ENCODE peak calls at places on chromosome X, in five cellular contexts. S is AG10803, Y is mammary epithelial cell, J is cardiac muscle cell, O is lower leg skin. M is an unnamed sample.

GRCh38 chrX:39992300-39992699 is 105.5 kb downstream of the BCOR start:
- DNase-seq in S (no peak), Y (no peak), J (no peak), O (no peak), M (no peak)

GRCh38 chrX:19670854-19671620 is 155.7 kb upstream of the MAP3K15 start:
- DNase-seq in S (peak), Y (peak), J (no peak), O (no peak), M (peak)

GRCh38 chrX:107712231-107713204 is 63.1 kb downstream of the TSC22D3 start:
- DNase-seq in S (peak), Y (peak), J (no peak), O (peak), M (no peak)

GRCh38 chrX:18360867-18361266 is 6.4 kb upstream of the SCML2 start:
- DNase-seq in S (peak), Y (peak), J (no peak), O (no peak), M (no peak)

GRCh38 chrX:2892816-2893215 is 36.3 kb downstream of the ARSD start:
- DNase-seq in S (no peak), Y (no peak), J (no peak), O (no peak), M (no peak)

GRCh38 chrX:137575596-137576255 is 9.8 kb downstream of the ZIC3 start:
- DNase-seq in S (no peak), Y (no peak), J (no peak), O (no peak), M (no peak)

GRCh38 chrX:19059063-19059462 is 63.2 kb downstream of the ADGRG2 start:
- DNase-seq in S (no peak), Y (no peak), J (no peak), O (no peak), M (no peak)

GRCh38 chrX:44308869-44309268 is 34.6 kb downstream of the EFHC2 start:
- DNase-seq in S (no peak), Y (no peak), J (no peak), O (no peak), M (no peak)

GRCh38 chrX:29145316-29145715 is 558.1 kb downstream of the IL1RAPL1 start:
- DNase-seq in S (no peak), Y (no peak), J (no peak), O (no peak), M (no peak)

GRCh38 chrX:33725556-33726232 is 406.4 kb downstream of the FAM47A start:
- DNase-seq in S (no peak), Y (peak), J (peak), O (no peak), M (no peak)

GRCh38 chrX:21398424-21398823 is 24.2 kb downstream of the CNKSR2 start:
- DNase-seq in S (no peak), Y (no peak), J (no peak), O (no peak), M (no peak)

GRCh38 chrX:39115166-39115565 is 313.9 kb downstream of the MID1IP1 start:
- DNase-seq in S (no peak), Y (peak), J (no peak), O (no peak), M (no peak)

GRCh38 chrX:18537524-18537923 is 112.1 kb downstream of the CDKL5 start:
- DNase-seq in S (no peak), Y (no peak), J (no peak), O (no peak), M (no peak)

GRCh38 chrX:13764765-13765164 is 30.2 kb downstream of the OFD1 start:
- DNase-seq in S (no peak), Y (no peak), J (peak), O (no peak), M (no peak)

GRCh38 chrX:131728295-131729145 is 184.6 kb downstream of the OR13H1 start:
- DNase-seq in S (no peak), Y (peak), J (no peak), O (peak), M (peak)

GRCh38 chrX:71941771-71942170 is 31.1 kb downstream of the NHSL2 start:
- DNase-seq in S (peak), Y (no peak), J (peak), O (no peak), M (peak)

GRCh38 chrX:2710041-2710471 is 19.0 kb downstream of the CD99 start:
- DNase-seq in S (peak), Y (peak), J (no peak), O (no peak), M (no peak)

GRCh38 chrX:111047575-111047974 is 48.4 kb upstream of the PAK3 start:
- DNase-seq in S (no peak), Y (no peak), J (no peak), O (no peak), M (no peak)

GRCh38 chrX:19532709-19533108 is 17.4 kb upstream of the MAP3K15 start:
- DNase-seq in S (no peak), Y (no peak), J (no peak), O (no peak), M (no peak)

GRCh38 chrX:151713859-151714258 is 2.0 kb upstream of the FATE1 start:
- DNase-seq in S (no peak), Y (peak), J (peak), O (no peak), M (no peak)

GRCh38 chrX:40104649-40105015 is 6.9 kb upstream of the BCOR start:
- DNase-seq in S (peak), Y (peak), J (peak), O (peak), M (no peak)

GRCh38 chrX:134735015-134735414 is 76.7 kb upstream of the PLAC1 start:
- DNase-seq in S (no peak), Y (no peak), J (no peak), O (no peak), M (no peak)

DNA sequence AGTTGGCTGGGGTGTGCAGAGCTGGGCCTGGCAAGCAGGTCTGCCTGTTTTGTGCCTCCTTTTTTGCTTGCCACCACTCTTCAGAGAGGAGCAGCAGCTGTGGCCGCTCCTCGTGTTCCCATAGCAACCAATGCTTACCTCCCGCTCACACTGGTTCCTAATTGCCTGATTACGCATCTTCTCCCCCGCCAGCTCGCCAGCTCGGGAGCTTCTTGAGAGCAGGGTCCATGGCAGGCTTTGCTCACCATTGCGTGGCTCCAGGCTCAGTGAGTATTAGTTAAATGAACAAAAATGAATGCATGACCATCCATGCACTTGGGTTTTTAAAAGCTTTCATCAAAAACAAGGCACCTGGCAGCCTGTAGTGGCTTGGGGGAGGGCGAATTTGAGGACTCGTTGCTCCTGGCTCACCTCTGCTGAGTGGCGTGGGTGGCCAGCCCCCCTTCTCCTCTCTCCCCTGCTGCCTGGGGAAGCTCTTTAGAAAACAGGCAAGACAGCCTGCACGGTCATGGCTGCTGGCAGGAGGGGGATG is 14.2 kb upstream of the PJA1 start:
- DNase-seq in S (peak), Y (no peak), J (peak), O (no peak), M (no peak)
- H3K4me3 ChIP-seq in S (no peak), Y (no peak), J (no peak), O (no peak), M (no peak)

DNA sequence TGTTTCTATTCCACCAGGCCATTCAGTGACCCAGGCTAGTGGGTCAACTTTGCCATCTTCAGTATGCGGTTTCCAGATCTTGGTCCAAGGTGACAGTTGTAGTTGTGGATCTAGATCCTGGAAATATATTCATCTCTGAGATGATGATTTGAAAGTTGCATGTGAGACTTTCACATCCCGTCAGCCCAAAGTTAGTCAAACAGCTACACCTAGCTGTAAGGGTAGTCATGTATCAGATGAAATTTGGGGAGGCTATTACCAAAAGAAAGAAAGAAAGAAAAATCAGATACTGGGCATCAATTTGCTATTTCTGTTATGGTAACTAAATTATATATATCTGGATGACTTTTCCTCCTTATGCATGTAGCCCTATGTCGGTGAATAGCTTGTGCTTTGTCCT is 259.4 kb upstream of the ARX start:
- DNase-seq in S (no peak), Y (no peak), J (no peak), O (no peak), M (no peak)
- TF ChIP-seq CTCF in S (no peak), Y (peak), J (no peak), O (no peak), M (peak)

GRCh38 chrX:154018518-154019060 is 1.1 kb downstream of the IRAK1 start:
- DNase-seq in S (no peak), Y (no peak), J (no peak), O (no peak), M (no peak)
- H3K4me3 ChIP-seq in S (peak), Y (peak), J (no peak), O (no peak), M (peak)

GRCh38 chrX:42289492-42290385 is 366.4 kb upstream of the CASK start:
- DNase-seq in S (no peak), Y (no peak), J (no peak), O (no peak), M (no peak)

DNA sequence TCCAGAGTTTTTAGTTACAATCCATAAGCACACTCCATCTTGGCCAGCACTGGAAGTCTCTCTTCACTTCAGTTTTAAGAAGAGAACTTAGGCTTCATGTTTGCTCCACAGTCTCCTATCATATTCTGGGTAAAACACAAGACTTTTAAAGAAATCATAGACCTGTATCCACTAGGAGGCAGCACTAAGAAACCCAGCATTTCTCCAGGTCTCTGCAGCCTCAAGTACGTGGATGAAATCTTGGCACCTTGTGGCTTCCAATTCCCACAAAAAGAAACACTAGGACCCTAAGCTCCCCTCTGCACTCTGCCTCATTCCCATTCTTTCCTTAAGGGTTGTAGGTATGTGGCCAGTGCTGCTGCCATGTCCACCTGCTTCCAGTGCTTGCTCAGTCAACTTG is 367.3 kb upstream of the CASK start:
- DNase-seq in S (peak), Y (no peak), J (no peak), O (no peak), M (no peak)
- TF ChIP-seq CTCF in S (peak), Y (peak), J (no peak), O (no peak), M (no peak)

DNA sequence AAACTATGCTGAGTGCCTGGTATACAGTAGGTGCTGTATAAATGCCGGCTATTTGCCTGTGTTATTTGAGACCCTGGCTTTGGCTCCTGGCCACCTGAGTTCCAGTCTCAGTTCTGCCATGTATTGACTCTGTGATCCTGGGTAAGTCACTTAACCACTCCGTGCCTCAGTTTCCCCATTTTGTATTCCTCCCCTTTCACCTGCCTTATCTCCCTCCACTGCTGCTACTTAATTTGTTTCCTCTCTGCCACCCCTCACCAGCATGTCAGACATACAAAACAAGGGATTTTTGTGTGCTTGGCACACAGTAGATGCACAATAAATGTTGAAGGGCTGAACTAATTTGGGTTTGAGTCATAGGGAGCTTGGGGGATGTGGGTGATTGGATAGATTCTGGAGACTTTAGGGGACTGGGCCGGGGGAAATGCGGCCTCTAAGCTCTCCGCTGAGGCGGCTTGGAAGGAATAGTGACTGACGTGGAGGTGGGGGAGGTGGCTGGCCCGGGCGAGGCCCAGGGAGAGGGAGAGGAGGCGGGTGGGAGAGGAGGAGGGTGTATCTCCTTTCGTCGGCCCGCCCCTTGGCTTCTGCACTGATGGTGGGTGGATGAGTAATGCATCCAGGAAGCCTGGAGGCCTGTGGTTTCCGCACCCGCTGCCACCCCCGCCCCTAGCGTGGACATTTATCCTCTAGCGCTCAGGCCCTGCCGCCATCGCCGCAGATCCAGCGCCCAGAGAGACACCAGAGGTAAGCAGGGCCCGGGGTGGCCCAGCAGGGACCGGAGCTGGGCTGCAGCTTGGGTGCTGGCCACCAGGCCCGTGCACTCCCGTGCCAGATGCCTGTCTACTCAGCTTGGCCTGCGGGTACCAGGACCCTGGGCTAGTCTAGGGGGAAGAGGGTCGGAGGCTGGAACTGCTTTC is at the start of gene TIMP1:
- DNase-seq in S (peak), Y (peak), J (peak), O (peak), M (peak)
- H3K4me3 ChIP-seq in S (peak), Y (peak), J (peak), O (no peak), M (peak)

DNA sequence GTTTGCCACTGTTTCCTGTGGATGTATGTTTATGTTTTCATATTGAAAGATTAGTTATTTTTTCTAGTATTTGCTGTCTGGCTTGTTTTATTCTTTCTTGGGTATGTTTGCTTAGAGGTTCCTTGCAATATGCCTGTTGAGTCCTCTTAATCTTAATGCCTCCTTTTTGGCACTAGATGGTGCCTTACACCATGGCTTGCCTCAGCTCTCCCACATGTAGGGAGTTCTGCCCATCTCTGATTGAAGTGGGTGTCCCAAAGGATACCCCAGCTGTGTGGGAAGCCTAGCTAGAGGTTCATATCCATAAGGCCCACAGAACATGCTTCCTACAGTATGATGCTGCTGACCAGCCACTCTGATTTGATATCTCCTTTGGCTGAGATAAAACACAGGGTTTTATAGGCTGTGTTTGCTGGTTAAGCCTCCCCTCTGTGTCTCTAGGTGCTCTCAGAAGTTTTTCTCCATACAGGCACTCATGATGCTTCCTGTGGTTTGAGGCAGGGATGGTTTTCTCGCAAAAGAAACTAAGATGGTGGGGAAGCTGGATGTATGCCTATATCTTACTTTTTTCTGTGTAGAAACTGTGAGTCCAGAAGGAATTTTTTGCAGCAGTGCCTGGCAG is 162.4 kb downstream of the ASB9 start:
- DNase-seq in S (no peak), Y (no peak), J (no peak), O (no peak), M (no peak)
- TF ChIP-seq CTCF in S (no peak), Y (peak), J (no peak), O (no peak), M (no peak)

DNA sequence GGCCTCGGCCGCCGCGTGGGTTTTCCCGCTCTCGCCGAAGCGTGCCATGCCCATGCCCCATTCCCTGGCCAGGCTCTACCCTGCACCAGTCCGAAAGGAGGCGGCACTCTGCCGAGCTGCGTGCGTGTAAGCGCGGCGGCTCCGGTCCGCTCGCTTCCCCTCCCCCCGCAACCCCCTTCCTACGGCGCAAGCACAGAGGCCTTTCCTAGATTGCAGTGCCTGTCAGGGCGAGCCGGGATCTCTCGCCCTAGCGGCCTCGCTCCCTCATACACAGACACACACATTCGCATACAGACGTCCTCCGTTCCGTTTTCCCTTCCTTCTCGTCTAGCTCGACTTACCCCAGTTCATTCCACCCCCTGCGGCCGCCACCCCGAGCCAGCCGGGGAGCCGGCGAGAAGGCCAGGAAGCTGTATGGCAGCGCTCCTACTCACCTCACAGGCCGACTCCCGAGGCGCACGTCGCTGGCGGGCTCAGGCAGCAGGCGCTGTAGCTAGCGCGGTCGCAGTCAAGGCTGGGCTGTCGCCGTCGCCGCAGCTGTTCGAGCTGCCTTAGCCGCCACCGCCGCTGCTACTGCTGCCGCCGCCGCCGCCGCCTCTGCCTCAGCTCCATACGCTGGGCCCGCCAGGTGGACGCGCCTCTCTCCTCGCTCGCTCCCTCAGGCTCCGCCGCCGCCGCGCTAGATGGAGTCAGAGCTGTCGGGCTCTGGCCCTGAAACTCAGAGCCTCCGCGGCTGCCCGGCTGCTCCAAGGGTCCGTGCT is 623 bp downstream of the NEXMIF start:
- DNase-seq in S (peak), Y (peak), J (peak), O (no peak), M (no peak)
- H3K4me3 ChIP-seq in S (peak), Y (peak), J (peak), O (no peak), M (peak)

DNA sequence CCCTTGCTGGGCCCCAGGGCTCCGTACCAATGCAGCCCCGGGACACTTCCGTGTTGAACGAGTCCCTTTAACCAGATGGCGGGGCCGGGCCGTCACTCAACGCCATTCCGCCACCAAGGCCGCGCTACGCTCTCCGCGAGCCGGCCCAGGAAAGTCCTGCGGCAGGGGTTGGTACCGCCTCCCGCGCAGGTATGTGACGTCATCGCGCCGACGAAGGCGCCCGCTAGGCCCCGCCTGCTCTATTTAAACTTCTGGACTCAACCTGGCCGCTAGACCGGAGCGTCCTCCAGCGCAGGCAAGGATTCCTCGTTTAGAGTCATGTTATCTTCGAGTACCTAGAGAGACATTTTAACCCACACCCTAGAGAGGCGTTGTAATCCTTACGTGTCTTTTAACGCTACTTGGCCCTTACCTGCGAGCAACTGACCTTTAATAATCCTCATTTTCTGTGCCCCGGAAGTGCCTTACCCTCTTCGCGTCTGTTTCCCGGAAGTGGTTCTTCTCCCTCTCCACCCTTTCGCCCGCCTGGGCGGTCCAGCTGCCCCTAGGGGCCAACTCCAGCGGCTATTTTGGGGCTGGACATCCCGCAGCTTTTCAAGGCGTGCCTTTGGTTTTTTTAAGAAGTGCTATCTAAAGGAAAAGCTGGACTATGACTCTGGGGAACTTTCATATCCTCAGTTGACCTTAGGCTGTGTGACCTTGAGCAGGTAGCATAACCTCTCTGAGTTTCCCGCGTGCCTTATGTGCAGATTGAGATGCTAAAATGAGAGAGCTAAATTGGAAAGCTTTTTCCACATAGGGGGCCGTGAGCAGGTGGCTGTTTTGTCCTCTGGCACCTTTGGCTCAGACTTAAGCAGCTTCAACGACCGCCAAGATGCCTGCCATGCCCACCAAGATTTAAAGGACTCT is at the start of gene PNPLA4:
- DNase-seq in S (peak), Y (peak), J (peak), O (peak), M (peak)
- TF ChIP-seq CTCF in S (peak), Y (peak), J (no peak), O (no peak), M (peak)

GRCh38 chrX:133412665-133413064 is 2.6 kb downstream of the GPC4 start:
- DNase-seq in S (no peak), Y (no peak), J (no peak), O (no peak), M (no peak)
- H3K4me3 ChIP-seq in S (no peak), Y (no peak), J (peak), O (no peak), M (peak)

M was measured in astrocyte of the cerebellum.